ENCODE peak calls at places on chromosomes 11 and 22, in seven cellular contexts. G is HepG2, C is transverse colon, V is body of pancreas, I is H9, X is heart right ventricle, E is fibroblast of lung. F is an unnamed sample.
A peak's percentile ranks its signal among the peaks of the same experiment; 100 is the strongest.

GRCh38 chr22:25051983-25052710 is 99.6 kb downstream of the KIAA1671 start:
- DNase-seq in G (peak; percentile 8), C (peak; percentile 51), V (peak; percentile 87), I (no peak), X (no peak), E (no peak), F (no peak)

GRCh38 chr11:47616726-47617416 is 22.7 kb upstream of the C1QTNF4 start:
- DNase-seq in G (peak; percentile 58), C (peak; percentile 25), V (peak; percentile 27), I (peak; percentile 45), X (peak; percentile 66), E (peak; percentile 65), F (no peak)

GRCh38 chr22:45718391-45718790 is 46.8 kb downstream of the ATXN10 start:
- DNase-seq in G (no peak), C (no peak), V (no peak), I (no peak), X (no peak), E (peak; percentile 32), F (no peak)

GRCh38 chr22:31284241-31284745 is 8.0 kb downstream of the PIK3IP1 start:
- DNase-seq in G (peak; percentile 34), C (no peak), V (no peak), I (no peak), X (no peak), E (no peak), F (no peak)

GRCh38 chr11:77113382-77114088 is 10.9 kb downstream of the OMP start:
- DNase-seq in G (no peak), C (no peak), V (peak; percentile 51), I (peak; percentile 61), X (no peak), E (peak; percentile 29), F (no peak)

GRCh38 chr11:45366196-45366595 is 80.1 kb upstream of the SYT13 start:
- DNase-seq in G (no peak), C (no peak), V (no peak), I (no peak), X (no peak), E (no peak), F (no peak)

GRCh38 chr11:96275807-96276594 is 67.0 kb downstream of the MAML2 start:
- DNase-seq in G (no peak), C (no peak), V (no peak), I (no peak), X (no peak), E (peak; percentile 70), F (no peak)

GRCh38 chr11:10322830-10323792 is 18.2 kb downstream of the ADM start:
- DNase-seq in G (peak; percentile 84), C (peak; percentile 65), V (peak; percentile 75), I (no peak), X (peak; percentile 46), E (peak; percentile 85), F (no peak)

GRCh38 chr11:83282084-83282716 is 4.0 kb downstream of the CCDC90B start:
- DNase-seq in G (no peak), C (no peak), V (no peak), I (no peak), X (no peak), E (peak; percentile 45), F (no peak)

GRCh38 chr11:10456519-10456918 is 1.5 kb downstream of the AMPD3 start:
- DNase-seq in G (no peak), C (no peak), V (no peak), I (peak; percentile 25), X (no peak), E (no peak), F (no peak)

GRCh38 chr11:91220476-91221202 is 997.8 kb upstream of the CHORDC1 start:
- DNase-seq in G (no peak), C (no peak), V (no peak), I (no peak), X (no peak), E (peak; percentile 42), F (no peak)

GRCh38 chr22:43220625-43221380 is 33.9 kb upstream of the TTLL12 start:
- DNase-seq in G (no peak), C (no peak), V (no peak), I (no peak), X (no peak), E (no peak), F (no peak)

GRCh38 chr22:43218786-43219185 is 31.9 kb upstream of the TTLL12 start:
- DNase-seq in G (no peak), C (no peak), V (no peak), I (no peak), X (no peak), E (no peak), F (no peak)

GRCh38 chr22:43225609-43226008 is 38.7 kb upstream of the TTLL12 start:
- DNase-seq in G (no peak), C (no peak), V (no peak), I (no peak), X (no peak), E (no peak), F (no peak)

GRCh38 chr22:43222987-43223386 is 36.1 kb upstream of the TTLL12 start:
- DNase-seq in G (no peak), C (no peak), V (no peak), I (no peak), X (no peak), E (no peak), F (no peak)

DNA sequence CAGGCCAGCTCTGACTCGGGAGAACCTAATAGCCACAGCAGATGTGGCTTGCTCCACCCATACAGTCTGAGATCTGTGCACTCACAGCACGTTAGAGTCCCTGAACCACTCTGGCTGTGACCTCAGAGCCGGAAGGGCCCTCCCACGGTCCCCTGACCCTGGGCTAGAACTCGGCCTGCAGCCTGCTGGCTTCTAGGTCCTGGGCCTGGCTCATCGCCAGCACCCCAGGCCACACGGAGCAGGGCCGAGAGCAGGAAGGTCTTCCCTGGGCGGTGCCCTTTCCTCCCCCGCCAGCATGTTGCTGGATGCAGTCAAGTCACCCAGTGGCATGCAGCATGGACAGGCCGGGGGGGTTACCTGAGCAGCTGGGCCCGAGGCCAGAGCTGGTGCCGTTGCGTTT is 35.3 kb upstream of the TTLL12 start:
- DNase-seq in G (no peak), C (no peak), V (peak; percentile 29), I (no peak), X (peak; percentile 60), E (no peak), F (no peak)
- TF ChIP-seq CTCF in G (no peak), C (no peak), V (no peak), I (no peak), X (no peak), E (no peak), F (no peak)

GRCh38 chr11:124823512-124824376 is 23.5 kb upstream of the MSANTD2 start:
- DNase-seq in G (no peak), C (no peak), V (no peak), I (no peak), X (no peak), E (no peak), F (no peak)
- H3K27ac ChIP-seq in G (no peak overlapping the region), C (no peak overlapping the region), V (no peak overlapping the region), I (no peak overlapping the region), X (no peak overlapping the region), E (no peak overlapping the region), F (no peak overlapping the region)

DNA sequence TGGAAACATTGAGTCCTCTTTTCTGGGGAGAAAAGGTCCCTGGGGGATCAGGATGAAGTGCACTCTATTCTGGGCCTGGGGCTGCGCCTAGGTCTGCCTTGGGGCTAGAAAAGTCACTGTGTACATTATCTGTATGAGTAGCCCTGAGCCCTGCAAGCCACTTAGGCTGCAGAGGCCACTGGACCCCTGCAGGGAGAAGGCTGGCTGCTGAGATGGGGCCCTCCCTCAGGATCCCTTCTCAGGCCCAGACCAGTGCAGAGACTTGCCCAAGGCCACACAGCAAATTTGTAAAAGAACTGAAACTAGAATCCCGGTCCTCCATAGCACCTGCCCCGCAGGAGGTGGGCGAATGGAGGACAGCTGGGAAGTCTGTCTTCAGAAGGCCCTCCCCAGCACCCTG is 26.8 kb upstream of the HMOX1 start:
- DNase-seq in G (no peak), C (no peak), V (no peak), I (no peak), X (no peak), E (no peak), F (no peak)
- TF ChIP-seq CTCF in G (no peak), C (no peak), V (no peak), I (no peak), X (no peak), E (no peak), F (no peak)

DNA sequence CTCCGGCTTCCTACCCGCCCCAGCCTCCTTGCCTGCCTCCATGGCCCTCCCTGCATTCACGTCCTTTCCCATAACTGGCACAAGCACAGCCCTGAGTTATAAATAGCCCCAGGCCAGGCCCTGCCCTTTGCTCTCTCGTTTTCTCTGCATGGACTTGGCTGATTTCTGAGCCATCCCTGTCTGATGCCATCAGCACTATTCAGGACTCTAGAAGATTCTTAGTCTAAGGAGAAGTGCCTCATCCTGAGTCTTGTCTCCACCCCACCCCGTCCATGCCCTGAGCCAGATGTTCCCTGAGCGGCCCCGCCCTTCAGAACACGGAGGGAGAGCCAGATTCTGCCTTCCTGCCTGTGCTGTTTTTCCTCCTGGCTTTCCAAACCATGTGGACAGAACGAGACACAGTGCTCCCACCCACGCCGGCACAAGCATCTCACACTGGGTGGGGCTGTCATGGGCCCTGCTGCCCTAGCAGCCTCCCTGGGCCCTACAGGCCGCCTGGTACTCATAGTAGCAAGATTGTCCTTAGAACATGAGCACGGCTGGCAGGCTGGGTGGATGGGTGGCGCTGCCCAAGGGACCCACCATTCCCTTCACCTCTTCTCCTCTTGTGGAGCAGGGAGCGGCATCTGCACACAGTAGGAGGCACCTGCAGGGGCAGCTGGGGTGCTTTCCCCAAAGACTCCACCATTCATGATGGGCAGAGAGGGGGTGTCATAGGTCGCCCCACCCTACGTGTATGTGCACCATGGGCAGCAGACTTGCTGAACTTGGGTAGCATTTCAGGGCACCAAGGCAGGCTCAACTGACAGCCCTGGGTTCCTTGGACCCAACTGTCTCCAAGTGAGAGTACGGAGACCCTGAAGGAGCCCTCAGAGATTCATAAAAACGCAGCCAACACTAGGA is 76.9 kb downstream of the BCR start:
- DNase-seq in G (no peak), C (peak; percentile 64), V (peak; percentile 30), I (no peak), X (peak; percentile 74), E (no peak), F (no peak)
- H3K27ac ChIP-seq in G (no peak overlapping the region), C (peak overlapping the region; percentile 63), V (peak overlapping the region; percentile 15), I (no peak overlapping the region), X (peak overlapping the region; percentile 70), E (no peak overlapping the region), F (peak overlapping the region; percentile 1)

GRCh38 chr11:441043-441417 is 781 bp downstream of the ANO9 start:
- DNase-seq in G (no peak), C (no peak), V (peak; percentile 39), I (no peak), X (no peak), E (no peak), F (no peak)
- TF ChIP-seq CTCF in G (no peak), C (no peak), V (no peak), I (no peak), X (no peak), E (no peak), F (no peak)

GRCh38 chr11:94656968-94657367 is 89.8 kb downstream of the PIWIL4 start:
- DNase-seq in G (no peak), C (no peak), V (no peak), I (peak; percentile 60), X (no peak), E (no peak), F (no peak)
- H3K27ac ChIP-seq in G (no peak overlapping the region), C (no peak overlapping the region), V (no peak overlapping the region), I (peak overlapping the region; percentile 87), X (no peak overlapping the region), E (no peak overlapping the region), F (no peak overlapping the region)